ENCODE peak calls at places on chromosomes 6 and 20, in six cellular contexts. M is endothelial cell of umbilical vein, K is WTC11, H is K562, T is HepG2, D is H1. G is an unnamed sample.

GRCh38 chr20:62768815-62769287 is 27.4 kb upstream of the MRGBP start:
- DNase-seq in H (no peak), K (no peak), D (no peak), T (no peak), M (peak), G (no peak)

GRCh38 chr20:46022411-46023147 is 6.4 kb upstream of the SLC12A5 start:
- DNase-seq in M (no peak), D (no peak), H (peak), T (peak), K (peak), G (peak)

GRCh38 chr20:6245436-6245835 is 122.6 kb upstream of the FERMT1 start:
- DNase-seq in D (no peak), T (no peak), K (no peak), M (no peak), H (no peak), G (no peak)

GRCh38 chr6:45054610-45055009 is 273.5 kb upstream of the RUNX2 start:
- DNase-seq in D (no peak), T (no peak), M (no peak), H (no peak), K (no peak), G (no peak)

GRCh38 chr6:11251553-11252358 is 19.3 kb upstream of the NEDD9 start:
- DNase-seq in D (no peak), H (no peak), T (peak), M (peak), K (no peak), G (no peak)

GRCh38 chr6:12291083-12291784 is 1.1 kb downstream of the EDN1 start:
- DNase-seq in T (no peak), K (no peak), H (no peak), D (no peak), M (no peak), G (peak)

GRCh38 chr6:37657117-37657886 is 40.4 kb downstream of the MDGA1 start:
- DNase-seq in M (no peak), T (no peak), H (no peak), K (no peak), D (no peak), G (peak)

GRCh38 chr6:6595946-6596345 is 7.4 kb downstream of the LY86 start:
- DNase-seq in H (no peak), D (no peak), T (no peak), K (no peak), M (no peak), G (no peak)

GRCh38 chr20:63273635-63274380 is 1.2 kb downstream of the ARFGAP1 start:
- DNase-seq in D (no peak), K (no peak), M (peak), H (peak), T (peak), G (peak)

GRCh38 chr6:92777146-92777740 is 642.1 kb downstream of the EPHA7 start:
- DNase-seq in K (no peak), T (peak), M (peak), D (no peak), H (no peak), G (peak)

GRCh38 chr6:164069352-164070022 is 655.0 kb downstream of the QKI start:
- DNase-seq in T (no peak), D (no peak), M (peak), H (no peak), K (no peak), G (no peak)

GRCh38 chr20:19827818-19828217 is 69.8 kb downstream of the RIN2 start:
- DNase-seq in T (no peak), H (no peak), M (no peak), D (no peak), K (no peak), G (no peak)

GRCh38 chr20:52433326-52434040 is 241.9 kb upstream of the ZFP64 start:
- DNase-seq in K (no peak), D (no peak), H (no peak), T (peak), M (no peak), G (no peak)

GRCh38 chr6:163897030-163897429 is 482.5 kb downstream of the QKI start:
- DNase-seq in H (no peak), K (no peak), T (no peak), D (no peak), M (no peak), G (no peak)

GRCh38 chr6:111598211-111598610 is 7.5 kb downstream of the TRAF3IP2 start:
- DNase-seq in T (no peak), M (no peak), H (no peak), D (no peak), K (no peak), G (no peak)

GRCh38 chr20:54122189-54122588 is 51.6 kb downstream of the CYP24A1 start:
- DNase-seq in K (no peak), M (no peak), H (no peak), D (no peak), T (no peak), G (peak)

GRCh38 chr6:160170018-160170680 is 48.5 kb downstream of the SLC22A1 start:
- DNase-seq in K (no peak), H (no peak), M (no peak), D (no peak), T (no peak), G (no peak)

GRCh38 chr20:2701671-2702081 is 9.1 kb downstream of the EBF4 start:
- DNase-seq in H (no peak), M (no peak), K (peak), T (no peak), D (no peak), G (no peak)

GRCh38 chr6:105209950-105210706 is 30.3 kb upstream of the POPDC3 start:
- DNase-seq in H (no peak), D (no peak), M (peak), K (no peak), T (peak), G (peak)

GRCh38 chr20:36277546-36277945 is 28.6 kb upstream of the DLGAP4 start:
- DNase-seq in H (no peak), K (no peak), T (no peak), D (no peak), M (no peak), G (no peak)

GRCh38 chr20:2535711-2536561 is 437 bp upstream of the TMC2 start:
- DNase-seq in K (no peak), H (no peak), D (no peak), M (no peak), T (no peak), G (no peak)

GRCh38 chr6:53055873-53056272 is 9.3 kb upstream of the FBXO9 start:
- DNase-seq in M (no peak), D (no peak), T (peak), K (no peak), H (no peak), G (no peak)

GRCh38 chr20:4601630-4602296 is 119.9 kb upstream of the PRND start:
- DNase-seq in M (peak), T (no peak), H (no peak), D (no peak), K (no peak), G (no peak)

GRCh38 chr6:3991941-3992340 is 87.0 kb downstream of the FAM217A start:
- DNase-seq in K (no peak), H (no peak), M (no peak), T (no peak), D (no peak), G (no peak)

GRCh38 chr6:26412954-26413353 is 10.9 kb downstream of the BTN3A1 start:
- DNase-seq in D (no peak), K (no peak), M (peak), H (no peak), T (no peak), G (no peak)

GRCh38 chr6:157775376-157775775 is 47.7 kb upstream of the SNX9 start:
- DNase-seq in K (no peak), H (no peak), M (no peak), D (no peak), T (no peak), G (no peak)

DNA sequence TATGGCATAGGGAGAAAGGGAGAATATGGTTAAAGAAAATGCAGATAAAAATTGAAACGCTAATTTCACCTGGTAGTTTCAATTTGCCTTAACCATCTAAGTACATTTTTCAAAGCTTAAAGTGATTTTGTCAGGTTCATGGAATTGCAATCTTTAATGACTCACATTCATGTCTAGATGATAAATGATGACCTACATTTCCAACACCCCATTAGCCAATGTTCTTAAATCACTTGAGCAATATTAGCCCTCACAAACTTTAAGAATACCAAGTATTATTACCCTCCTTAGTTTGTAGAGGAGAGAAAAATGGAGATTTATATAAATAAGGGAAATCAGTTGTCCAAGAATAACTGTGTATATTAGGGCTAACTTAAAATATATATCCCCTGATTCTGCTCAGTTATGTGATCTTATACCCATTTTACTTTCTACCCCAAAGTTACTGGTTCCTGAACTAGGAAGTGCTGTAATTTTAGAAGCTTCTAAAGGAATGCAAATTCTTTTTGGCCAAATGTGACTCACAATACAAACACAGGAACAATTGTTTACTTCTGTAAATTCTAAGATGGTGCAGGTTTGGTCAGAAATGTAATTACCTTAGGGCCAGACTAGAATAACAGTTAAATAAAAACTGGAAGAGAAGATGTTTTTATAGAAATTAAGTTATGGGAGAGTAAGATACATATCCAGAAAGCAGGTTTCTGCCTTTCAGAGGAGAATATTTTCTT is 34.5 kb downstream of the TPBG start:
- DNase-seq in T (no peak), D (no peak), H (no peak), M (no peak), K (no peak), G (peak)
- TF ChIP-seq JUN in T (no peak), D (no peak), H (no peak), M (no peak), K (no peak), G (no peak)

GRCh38 chr20:58033026-58033536 is 195.4 kb downstream of the ANKRD60 start:
- DNase-seq in T (no peak), D (no peak), K (no peak), H (no peak), M (no peak), G (no peak)
- TF ChIP-seq JUN in T (no peak), D (no peak), K (no peak), H (no peak), M (no peak), G (no peak)

GRCh38 chr6:43368517-43369160 is 808 bp downstream of the ZNF318 start:
- DNase-seq in K (peak), D (no peak), M (peak), T (peak), H (peak), G (peak)
- TF ChIP-seq JUN in K (no peak), D (no peak), M (no peak), T (no peak), H (no peak), G (peak)

GRCh38 chr6:152316024-152316423 is 321.1 kb downstream of the SYNE1 start:
- DNase-seq in H (no peak), T (no peak), K (no peak), D (no peak), M (peak), G (no peak)
- TF ChIP-seq JUN in H (no peak), T (no peak), K (no peak), D (no peak), M (peak), G (no peak)

GRCh38 chr20:31817461-31817860 is 1.7 kb upstream of the MYLK2 start:
- DNase-seq in H (no peak), K (no peak), T (no peak), D (no peak), M (no peak), G (no peak)

GRCh38 chr20:31821427-31821826 is 2.3 kb downstream of the MYLK2 start:
- DNase-seq in D (no peak), H (no peak), M (no peak), T (no peak), K (no peak), G (no peak)

GRCh38 chr20:31818376-31818908 is 714 bp upstream of the MYLK2 start:
- DNase-seq in K (no peak), D (no peak), H (no peak), T (no peak), M (no peak), G (no peak)

GRCh38 chr20:31820228-31820627 is 1.1 kb downstream of the MYLK2 start:
- DNase-seq in T (no peak), M (no peak), D (no peak), K (no peak), H (no peak), G (no peak)

GRCh38 chr20:31819083-31819784 is at the start of gene MYLK2:
- DNase-seq in M (no peak), D (no peak), H (no peak), K (no peak), T (no peak), G (no peak)
- TF ChIP-seq JUN in M (no peak), D (no peak), H (no peak), K (no peak), T (no peak), G (no peak)

GRCh38 chr6:170596426-170596825 is 12.0 kb upstream of the PDCD2 start:
- DNase-seq in T (no peak), D (no peak), H (no peak), K (no peak), M (no peak), G (no peak)
- TF ChIP-seq JUN in T (no peak), D (no peak), H (no peak), K (no peak), M (no peak), G (no peak)

GRCh38 chr20:58745391-58745790 is 52.8 kb downstream of the NPEPL1 start:
- DNase-seq in M (no peak), D (no peak), H (no peak), K (no peak), T (no peak), G (no peak)
- TF ChIP-seq JUN in M (no peak), D (no peak), H (no peak), K (no peak), T (no peak), G (no peak)

G was measured in A549.